ENCODE peak calls at places on chromosome 4, in five cellular contexts. M is suprapubic skin; N is stimulated activated CD4-positive, alpha-beta T cell treated with anti-CD3 and anti-CD28 coated beads, TNF-alpha, amount 100 ng/mL, for 4 hours; J is ovary; T is activated T-helper 9 cell treated with anti-CD3 and anti-CD28 coated beads, Interleukin-2, amount 50 U/mL, for 16 hours. G is an unnamed sample.

GRCh38 chr4:76738081-76738931 is 159.6 kb downstream of the SOWAHB start:
- DNase-seq in M (no peak), N (no peak), J (peak; percentile 41), T (no peak), G (no peak)

GRCh38 chr4:125726121-125726520 is 411.4 kb downstream of the FAT4 start:
- DNase-seq in M (no peak), N (no peak), J (no peak), T (no peak), G (no peak)

GRCh38 chr4:13535118-13535517 is 9.2 kb downstream of the NKX3-2 start:
- DNase-seq in M (no peak), N (no peak), J (no peak), T (no peak), G (no peak)

GRCh38 chr4:32499176-32499575 is 1779.0 kb downstream of the PCDH7 start:
- DNase-seq in M (no peak), N (no peak), J (no peak), T (no peak), G (no peak)

GRCh38 chr4:124804584-124804983 is 92.1 kb upstream of the ANKRD50 start:
- DNase-seq in M (no peak), N (no peak), J (no peak), T (no peak), G (no peak)

GRCh38 chr4:4837316-4837715 is 22.1 kb upstream of the MSX1 start:
- DNase-seq in M (no peak), N (no peak), J (no peak), T (no peak), G (no peak)

GRCh38 chr4:32462944-32463343 is 1742.8 kb downstream of the PCDH7 start:
- DNase-seq in M (no peak), N (no peak), J (no peak), T (no peak), G (no peak)

GRCh38 chr4:81227968-81228367 is 12.9 kb upstream of the PRKG2 start:
- DNase-seq in M (no peak), N (no peak), J (no peak), T (no peak), G (no peak)

GRCh38 chr4:186104895-186105720 is 604 bp downstream of the FAM149A start:
- DNase-seq in M (no peak), N (no peak), J (peak; percentile 65), T (no peak), G (no peak)

GRCh38 chr4:182715548-182715947 is 201.6 kb downstream of the DCTD start:
- DNase-seq in M (no peak), N (no peak), J (no peak), T (no peak), G (no peak)

GRCh38 chr4:169174247-169174646 is 96.5 kb downstream of the SH3RF1 start:
- DNase-seq in M (no peak), N (no peak), J (no peak), T (no peak), G (no peak)

GRCh38 chr4:79613269-79613995 is 205.4 kb upstream of the GK2 start:
- DNase-seq in M (no peak), N (no peak), J (no peak), T (no peak), G (no peak)

GRCh38 chr4:6999172-7000086 is 43.7 kb upstream of the TADA2B start:
- DNase-seq in M (no peak), N (no peak), J (no peak), T (no peak), G (peak; percentile 36)

GRCh38 chr4:45701616-45702015 is 422.2 kb downstream of the GABRG1 start:
- DNase-seq in M (no peak), N (no peak), J (no peak), T (no peak), G (no peak)

GRCh38 chr4:152734699-152735050 is 44.9 kb downstream of the TIGD4 start:
- DNase-seq in M (no peak), N (no peak), J (no peak), T (no peak), G (no peak)

GRCh38 chr4:92339671-92340070 is 35.9 kb downstream of the GRID2 start:
- DNase-seq in M (no peak), N (no peak), J (no peak), T (no peak), G (no peak)

GRCh38 chr4:7630559-7631287 is 196.0 kb upstream of the PSAPL1 start:
- DNase-seq in M (no peak), N (no peak), J (peak; percentile 79), T (no peak), G (no peak)

GRCh38 chr4:175641053-175641452 is 171.0 kb downstream of the GPM6A start:
- DNase-seq in M (no peak), N (no peak), J (no peak), T (no peak), G (no peak)

GRCh38 chr4:161577604-161578301 is 586.0 kb downstream of the FSTL5 start:
- DNase-seq in M (no peak), N (no peak), J (no peak), T (no peak), G (no peak)

GRCh38 chr4:10098770-10099139 is 17.8 kb downstream of the WDR1 start:
- DNase-seq in M (no peak), N (no peak), J (no peak), T (no peak), G (no peak)

GRCh38 chr4:109730294-109731051 is 603 bp upstream of the PLA2G12A start:
- DNase-seq in M (peak; percentile 84), N (no peak), J (peak; percentile 69), T (no peak), G (peak; percentile 56)

GRCh38 chr4:148790691-148791090 is 348.5 kb upstream of the NR3C2 start:
- DNase-seq in M (no peak), N (no peak), J (no peak), T (no peak), G (no peak)